ENCODE peak calls at places on chromosome 19, in five cellular contexts. One of them, this sample, is unnamed.

GRCh38 chr19:45275370-45275971 is 24.4 kb downstream of the MARK4 start:
- DNase-seq in coronary artery: no peak
- DNase-seq in DND-41: no peak
- DNase-seq in fibroblast of lung: no peak
- DNase-seq in H1: no peak
- DNase-seq in this sample: no peak

GRCh38 chr19:31667106-31667505 is 317.9 kb upstream of the TSHZ3 start:
- DNase-seq in coronary artery: no peak
- DNase-seq in DND-41: no peak
- DNase-seq in fibroblast of lung: no peak
- DNase-seq in H1: no peak
- DNase-seq in this sample: no peak

GRCh38 chr19:23949611-23950010 is 34.9 kb downstream of the ZNF726 start:
- DNase-seq in coronary artery: no peak
- DNase-seq in DND-41: no peak
- DNase-seq in fibroblast of lung: no peak
- DNase-seq in H1: no peak
- DNase-seq in this sample: no peak

GRCh38 chr19:29687244-29687896 is 22.1 kb downstream of the PLEKHF1 start:
- DNase-seq in coronary artery: no peak
- DNase-seq in DND-41: no peak
- DNase-seq in fibroblast of lung: peak; percentile 99
- DNase-seq in H1: no peak
- DNase-seq in this sample: no peak

GRCh38 chr19:29667941-29668340 is 2.7 kb downstream of the PLEKHF1 start:
- DNase-seq in coronary artery: no peak
- DNase-seq in DND-41: peak; percentile 82
- DNase-seq in fibroblast of lung: no peak
- DNase-seq in H1: no peak
- DNase-seq in this sample: peak; percentile 73

GRCh38 chr19:34639491-34640085 is 37.4 kb downstream of the SCGB2B2 start:
- DNase-seq in coronary artery: no peak
- DNase-seq in DND-41: peak; percentile 64
- DNase-seq in fibroblast of lung: peak; percentile 48
- DNase-seq in H1: peak; percentile 58
- DNase-seq in this sample: no peak

GRCh38 chr19:29618434-29618833 is 12.4 kb downstream of the POP4 start:
- DNase-seq in coronary artery: no peak
- DNase-seq in DND-41: no peak
- DNase-seq in fibroblast of lung: no peak
- DNase-seq in H1: no peak
- DNase-seq in this sample: peak; percentile 54

GRCh38 chr19:41755328-41755913 is at the start of gene CEACAM6:
- DNase-seq in coronary artery: no peak
- DNase-seq in DND-41: no peak
- DNase-seq in fibroblast of lung: no peak
- DNase-seq in H1: no peak
- DNase-seq in this sample: no peak

GRCh38 chr19:2034729-2035589 is 16.1 kb downstream of the MKNK2 start:
- DNase-seq in coronary artery: no peak
- DNase-seq in DND-41: peak; percentile 68
- DNase-seq in fibroblast of lung: no peak
- DNase-seq in H1: peak; percentile 97
- DNase-seq in this sample: peak; percentile 87

GRCh38 chr19:55424518-55424917 is 16.9 kb upstream of the UBE2S start:
- DNase-seq in coronary artery: no peak
- DNase-seq in DND-41: no peak
- DNase-seq in fibroblast of lung: no peak
- DNase-seq in H1: no peak
- DNase-seq in this sample: no peak

GRCh38 chr19:37928527-37929286 is 21.7 kb downstream of the SIPA1L3 start:
- DNase-seq in coronary artery: no peak
- DNase-seq in DND-41: no peak
- DNase-seq in fibroblast of lung: no peak
- DNase-seq in H1: no peak
- DNase-seq in this sample: no peak

GRCh38 chr19:43534811-43535761 is 2.1 kb downstream of the ZNF575 start:
- DNase-seq in coronary artery: peak; percentile 83
- DNase-seq in DND-41: no peak
- DNase-seq in fibroblast of lung: peak; percentile 61
- DNase-seq in H1: peak; percentile 89
- DNase-seq in this sample: peak; percentile 89

GRCh38 chr19:30570194-30570593 is 198.0 kb downstream of the ZNF536 start:
- DNase-seq in coronary artery: no peak
- DNase-seq in DND-41: no peak
- DNase-seq in fibroblast of lung: no peak
- DNase-seq in H1: no peak
- DNase-seq in this sample: no peak

GRCh38 chr19:13014101-13014920 is 19.0 kb downstream of the NFIX start:
- DNase-seq in coronary artery: no peak
- DNase-seq in DND-41: no peak
- DNase-seq in fibroblast of lung: peak; percentile 61
- DNase-seq in H1: peak; percentile 71
- DNase-seq in this sample: no peak

GRCh38 chr19:44903602-44904425 is 1.8 kb upstream of the APOE start:
- DNase-seq in coronary artery: peak; percentile 84
- DNase-seq in DND-41: peak; percentile 64
- DNase-seq in fibroblast of lung: peak; percentile 36
- DNase-seq in H1: peak; percentile 98
- DNase-seq in this sample: peak; percentile 86

GRCh38 chr19:10501971-10502523 is 1.1 kb downstream of the KEAP1 start:
- DNase-seq in coronary artery: peak; percentile 82
- DNase-seq in DND-41: peak; percentile 56
- DNase-seq in fibroblast of lung: peak; percentile 37
- DNase-seq in H1: peak; percentile 71
- DNase-seq in this sample: peak; percentile 91

GRCh38 chr19:45179848-45180370 is 1.3 kb downstream of the BLOC1S3 start:
- DNase-seq in coronary artery: no peak
- DNase-seq in DND-41: no peak
- DNase-seq in fibroblast of lung: no peak
- DNase-seq in H1: no peak
- DNase-seq in this sample: no peak

GRCh38 chr19:13012690-13013608 is 17.7 kb downstream of the NFIX start:
- DNase-seq in coronary artery: no peak
- DNase-seq in DND-41: no peak
- DNase-seq in fibroblast of lung: peak; percentile 79
- DNase-seq in H1: no peak
- DNase-seq in this sample: peak; percentile 91

GRCh38 chr19:40524655-40525054 is 52.0 kb upstream of the SHKBP1 start:
- DNase-seq in coronary artery: no peak
- DNase-seq in DND-41: no peak
- DNase-seq in fibroblast of lung: no peak
- DNase-seq in H1: no peak
- DNase-seq in this sample: peak; percentile 0

GRCh38 chr19:604355-604754 is 14.7 kb downstream of the HCN2 start:
- DNase-seq in coronary artery: no peak
- DNase-seq in DND-41: peak; percentile 66
- DNase-seq in fibroblast of lung: no peak
- DNase-seq in H1: no peak
- DNase-seq in this sample: no peak

GRCh38 chr19:30498707-30499106 is 126.5 kb downstream of the ZNF536 start:
- DNase-seq in coronary artery: no peak
- DNase-seq in DND-41: no peak
- DNase-seq in fibroblast of lung: no peak
- DNase-seq in H1: peak; percentile 81
- DNase-seq in this sample: no peak

GRCh38 chr19:3670796-3671679 is 29.2 kb downstream of the PIP5K1C start:
- DNase-seq in coronary artery: peak; percentile 94
- DNase-seq in DND-41: no peak
- DNase-seq in fibroblast of lung: peak; percentile 70
- DNase-seq in H1: no peak
- DNase-seq in this sample: peak; percentile 90
- H3K27ac ChIP-seq in coronary artery: peak overlapping the region; percentile 99
- H3K27ac ChIP-seq in DND-41: no peak overlapping the region
- H3K27ac ChIP-seq in fibroblast of lung: peak overlapping the region; percentile 95
- H3K27ac ChIP-seq in H1: no peak overlapping the region
- H3K27ac ChIP-seq in this sample: peak overlapping the region; percentile 89

DNA sequence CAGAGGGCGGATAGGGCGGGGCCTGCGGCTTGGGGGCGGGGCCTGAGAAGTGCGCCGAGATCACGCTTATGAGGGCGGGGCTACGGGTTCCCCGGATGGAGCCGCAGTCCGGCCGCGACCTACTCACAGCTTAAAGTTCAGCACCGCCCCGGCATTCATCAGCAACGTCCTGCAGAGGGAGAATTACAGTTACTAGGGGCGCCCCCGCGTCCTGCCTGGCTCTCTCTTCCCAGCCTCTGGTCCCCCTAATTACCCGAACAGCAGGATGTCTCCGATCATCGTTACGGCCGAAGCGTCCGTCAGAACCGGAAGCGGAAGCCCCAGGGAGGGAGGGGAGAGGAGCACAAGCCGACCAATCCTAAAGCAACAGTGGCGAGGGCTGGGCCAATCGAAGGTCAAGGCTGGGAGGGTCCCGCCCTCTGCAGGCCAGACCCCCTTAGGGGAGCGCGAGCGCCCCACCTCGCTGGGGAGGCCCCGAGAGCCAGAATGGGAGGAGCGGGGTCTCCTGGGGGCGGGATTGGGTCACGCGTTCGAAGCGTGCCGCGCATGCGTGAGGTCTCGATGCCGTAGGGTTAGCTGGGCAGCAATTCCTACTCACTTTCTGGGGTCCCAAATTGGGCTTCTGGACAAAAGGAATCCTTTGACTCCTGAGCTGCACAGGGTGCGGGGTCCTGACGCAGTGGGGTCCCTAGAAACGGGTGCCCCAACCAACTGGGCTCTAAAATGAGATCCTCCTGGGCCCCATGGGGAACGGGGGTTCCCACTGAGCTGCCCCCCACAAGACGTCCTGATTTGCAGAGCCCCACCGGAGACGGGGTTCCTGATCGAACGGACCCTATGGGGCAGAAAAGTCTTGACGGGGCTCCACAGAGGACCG is at the start of gene SMIM7:
- DNase-seq in coronary artery: peak; percentile 99
- DNase-seq in DND-41: peak; percentile 98
- DNase-seq in fibroblast of lung: peak; percentile 97
- DNase-seq in H1: peak; percentile 98
- DNase-seq in this sample: peak; percentile 100
- TF ChIP-seq CTCF in coronary artery: no peak
- TF ChIP-seq CTCF in DND-41: peak; percentile 68
- TF ChIP-seq CTCF in fibroblast of lung: no peak
- TF ChIP-seq CTCF in H1: no peak
- TF ChIP-seq CTCF in this sample: no peak

GRCh38 chr19:18660939-18661338 is 22.5 kb upstream of the CRTC1 start:
- DNase-seq in coronary artery: no peak
- DNase-seq in DND-41: no peak
- DNase-seq in fibroblast of lung: no peak
- DNase-seq in H1: no peak
- DNase-seq in this sample: peak; percentile 64
- H3K27ac ChIP-seq in coronary artery: peak overlapping the region; percentile 98
- H3K27ac ChIP-seq in DND-41: no peak overlapping the region
- H3K27ac ChIP-seq in fibroblast of lung: peak overlapping the region; percentile 58
- H3K27ac ChIP-seq in H1: no peak overlapping the region
- H3K27ac ChIP-seq in this sample: peak overlapping the region; percentile 14

DNA sequence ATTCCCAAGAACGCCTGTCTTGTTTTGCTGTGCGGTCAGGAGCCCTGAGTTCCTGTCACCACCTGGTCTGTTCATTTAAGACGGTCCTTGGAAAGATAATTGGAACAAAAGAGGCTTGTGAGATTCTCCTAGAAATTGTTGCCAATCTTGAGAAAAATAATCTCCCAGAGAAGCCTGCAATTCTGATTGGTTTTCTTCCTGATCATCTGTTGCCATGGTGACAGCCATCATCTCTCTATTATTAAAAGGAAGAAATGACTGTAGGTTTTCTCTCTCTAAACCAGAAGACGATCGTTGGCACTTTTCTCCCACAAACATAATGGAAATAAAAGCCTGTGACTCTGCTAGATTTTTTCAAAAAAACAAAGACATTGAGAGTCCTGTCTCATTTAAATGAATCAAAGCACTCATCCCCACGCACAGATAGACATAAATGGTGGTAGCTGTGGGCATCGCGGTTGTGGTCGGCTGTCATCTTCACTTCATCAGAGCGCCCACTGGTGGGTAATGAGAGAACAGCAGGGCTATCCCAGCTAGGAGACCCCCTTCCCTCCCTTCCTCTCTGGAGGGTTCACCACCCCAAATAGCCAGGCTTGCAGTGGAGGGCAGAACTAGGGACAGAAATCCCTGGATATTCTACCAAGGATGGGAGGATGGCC is 21.7 kb upstream of the CALM3 start:
- DNase-seq in coronary artery: no peak
- DNase-seq in DND-41: peak; percentile 42
- DNase-seq in fibroblast of lung: no peak
- DNase-seq in H1: peak; percentile 82
- DNase-seq in this sample: no peak
- TF ChIP-seq CTCF in coronary artery: no peak
- TF ChIP-seq CTCF in DND-41: peak; percentile 66
- TF ChIP-seq CTCF in fibroblast of lung: peak; percentile 71
- TF ChIP-seq CTCF in H1: peak; percentile 71
- TF ChIP-seq CTCF in this sample: no peak

GRCh38 chr19:4650159-4650558 is 10.8 kb downstream of the TNFAIP8L1 start:
- DNase-seq in coronary artery: no peak
- DNase-seq in DND-41: no peak
- DNase-seq in fibroblast of lung: no peak
- DNase-seq in H1: no peak
- DNase-seq in this sample: peak; percentile 67
- H3K27ac ChIP-seq in coronary artery: no peak overlapping the region
- H3K27ac ChIP-seq in DND-41: no peak overlapping the region
- H3K27ac ChIP-seq in fibroblast of lung: no peak overlapping the region
- H3K27ac ChIP-seq in H1: no peak overlapping the region
- H3K27ac ChIP-seq in this sample: no peak overlapping the region

GRCh38 chr19:52464798-52465470 is 11.6 kb downstream of the ZNF578 start:
- DNase-seq in coronary artery: no peak
- DNase-seq in DND-41: peak; percentile 61
- DNase-seq in fibroblast of lung: no peak
- DNase-seq in H1: peak; percentile 59
- DNase-seq in this sample: no peak
- TF ChIP-seq CTCF in coronary artery: no peak
- TF ChIP-seq CTCF in DND-41: peak; percentile 66
- TF ChIP-seq CTCF in fibroblast of lung: no peak
- TF ChIP-seq CTCF in H1: peak; percentile 14
- TF ChIP-seq CTCF in this sample: no peak

GRCh38 chr19:5687360-5688198 is 2.5 kb upstream of the RPL36 start:
- DNase-seq in coronary artery: peak; percentile 75
- DNase-seq in DND-41: no peak
- DNase-seq in fibroblast of lung: no peak
- DNase-seq in H1: no peak
- DNase-seq in this sample: no peak
- H3K27ac ChIP-seq in coronary artery: peak overlapping the region; percentile 63
- H3K27ac ChIP-seq in DND-41: peak overlapping the region; percentile 71
- H3K27ac ChIP-seq in fibroblast of lung: no peak overlapping the region
- H3K27ac ChIP-seq in H1: no peak overlapping the region
- H3K27ac ChIP-seq in this sample: no peak overlapping the region

This sample was measured in kidney.